ENCODE peak calls at places on chromosome 1, in six cellular contexts. R is naive thymus-derived CD4-positive, alpha-beta T cell; G is dorsolateral prefrontal cortex; K is OCI-LY7; H is hepatocyte; T is substantia nigra. E is an unnamed sample.

GRCh38 chr1:17575786-17576584 is 36.5 kb downstream of the ARHGEF10L start:
- DNase-seq in R (no peak), G (no peak), K (no peak), H (peak; percentile 53), T (no peak), E (no peak)

GRCh38 chr1:164640673-164641352 is 81.8 kb downstream of the PBX1 start:
- DNase-seq in R (no peak), G (no peak), K (no peak), H (no peak), T (no peak), E (no peak)

GRCh38 chr1:152888126-152888525 is 10.0 kb downstream of the SMCP start:
- DNase-seq in R (no peak), G (no peak), K (no peak), H (no peak), T (no peak), E (no peak)

GRCh38 chr1:44044071-44044801 is 13.0 kb upstream of the SLC6A9 start:
- DNase-seq in R (no peak), G (no peak), K (no peak), H (no peak), T (no peak), E (no peak)

GRCh38 chr1:33056426-33056825 is 19.7 kb upstream of the AK2 start:
- DNase-seq in R (no peak), G (no peak), K (no peak), H (no peak), T (no peak), E (no peak)

GRCh38 chr1:99069146-99069545 is 64.5 kb upstream of the PLPPR5 start:
- DNase-seq in R (no peak), G (no peak), K (no peak), H (no peak), T (no peak), E (no peak)

GRCh38 chr1:214850432-214851010 is 232.0 kb upstream of the KCNK2 start:
- DNase-seq in R (no peak), G (no peak), K (no peak), H (no peak), T (no peak), E (no peak)

GRCh38 chr1:25795227-25795626 is 4.8 kb upstream of the SELENON start:
- DNase-seq in R (no peak), G (no peak), K (no peak), H (peak; percentile 55), T (no peak), E (no peak)

GRCh38 chr1:21439345-21439720 is 604 bp upstream of the NBPF3 start:
- DNase-seq in R (no peak), G (no peak), K (no peak), H (no peak), T (no peak), E (no peak)

GRCh38 chr1:192453360-192454045 is 122.1 kb upstream of the RGS1 start:
- DNase-seq in R (no peak), G (no peak), K (no peak), H (no peak), T (no peak), E (no peak)

GRCh38 chr1:25568090-25568833 is 24.9 kb downstream of the LDLRAP1 start:
- DNase-seq in R (no peak), G (peak; percentile 51), K (no peak), H (peak; percentile 64), T (no peak), E (peak; percentile 58)

GRCh38 chr1:33047290-33047689 is 10.6 kb upstream of the AK2 start:
- DNase-seq in R (no peak), G (no peak), K (no peak), H (no peak), T (no peak), E (no peak)

GRCh38 chr1:172476218-172476811 is 32.4 kb upstream of the PIGC start:
- DNase-seq in R (no peak), G (no peak), K (no peak), H (peak; percentile 71), T (no peak), E (no peak)

DNA sequence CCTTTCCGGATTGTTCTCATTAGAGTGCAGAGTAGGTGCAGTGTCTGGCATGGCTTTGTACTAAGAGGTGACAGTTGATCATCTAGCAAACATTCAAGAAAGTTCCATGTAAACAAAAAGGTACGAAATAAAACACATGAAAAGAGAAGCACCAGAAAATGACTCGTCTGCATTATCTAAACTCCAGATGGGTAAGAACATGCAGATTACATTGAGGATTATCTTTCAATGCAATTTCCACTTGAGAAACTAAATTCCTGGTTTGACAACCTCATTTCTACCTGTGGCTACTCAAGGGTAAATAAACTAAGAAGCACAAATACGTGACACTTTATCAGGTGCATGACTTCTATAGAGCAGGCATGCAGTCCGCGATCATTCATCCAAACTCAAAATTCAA is 17.6 kb downstream of the SLC30A10 start:
- DNase-seq in R (no peak), G (no peak), K (no peak), H (no peak), T (no peak), E (no peak)
- H3K27ac ChIP-seq in R (no peak overlapping the region), G (no peak overlapping the region), K (no peak overlapping the region), H (no peak overlapping the region), T (no peak overlapping the region), E (no peak overlapping the region)

GRCh38 chr1:170162385-170163226 is 16.8 kb downstream of the NTMT2 start:
- DNase-seq in R (no peak), G (no peak), K (no peak), H (peak; percentile 63), T (no peak), E (no peak)
- H3K27ac ChIP-seq in R (no peak overlapping the region), G (no peak overlapping the region), K (no peak overlapping the region), H (no peak overlapping the region), T (no peak overlapping the region), E (no peak overlapping the region)

GRCh38 chr1:30109853-30110252 is 613.5 kb downstream of the MATN1 start:
- DNase-seq in R (no peak), G (peak; percentile 80), K (no peak), H (no peak), T (no peak), E (no peak)

GRCh38 chr1:30110826-30111225 is 612.6 kb downstream of the MATN1 start:
- DNase-seq in R (no peak), G (no peak), K (no peak), H (no peak), T (no peak), E (no peak)

GRCh38 chr1:30106125-30106524 is 617.3 kb downstream of the MATN1 start:
- DNase-seq in R (no peak), G (no peak), K (peak; percentile 16), H (peak; percentile 72), T (no peak), E (no peak)

GRCh38 chr1:30111431-30111830 is 612.0 kb downstream of the MATN1 start:
- DNase-seq in R (no peak), G (peak; percentile 74), K (peak; percentile 21), H (peak; percentile 76), T (no peak), E (no peak)
- H3K27ac ChIP-seq in R (no peak overlapping the region), G (no peak overlapping the region), K (no peak overlapping the region), H (no peak overlapping the region), T (no peak overlapping the region), E (no peak overlapping the region)

DNA sequence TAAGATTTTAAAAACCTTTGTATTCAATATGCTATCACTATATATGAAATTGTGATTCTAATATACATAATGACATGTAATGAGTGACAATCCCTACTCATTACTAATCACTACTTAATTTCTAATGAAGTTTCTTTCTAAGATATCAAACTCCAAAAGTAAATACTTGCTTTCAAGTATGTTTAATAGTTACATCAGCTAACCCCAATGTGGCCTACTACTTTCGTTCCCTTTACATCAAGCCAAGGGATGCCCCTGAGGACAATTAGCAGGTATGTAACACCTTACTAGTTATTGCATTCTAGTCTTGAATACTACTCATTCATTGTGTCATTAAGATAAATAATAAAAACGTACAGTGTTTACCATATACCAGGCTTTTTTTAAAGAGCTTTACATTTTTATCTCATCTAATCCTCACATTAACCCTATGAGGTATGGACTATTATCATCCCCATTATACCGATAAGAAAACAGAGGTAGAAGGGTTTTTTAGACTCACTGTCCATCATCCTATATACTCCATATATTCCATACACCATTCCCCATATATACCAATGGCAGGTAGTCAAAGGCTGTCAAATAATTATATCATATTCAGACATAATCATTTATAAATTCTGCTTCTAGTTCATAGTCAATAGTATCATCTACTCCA is 4.2 kb downstream of the PPP1R15B start:
- DNase-seq in R (no peak), G (no peak), K (no peak), H (no peak), T (no peak), E (no peak)
- H3K27ac ChIP-seq in R (peak overlapping the region; percentile 100), G (peak overlapping the region; percentile 99), K (no peak overlapping the region), H (no peak overlapping the region), T (no peak overlapping the region), E (no peak overlapping the region)

GRCh38 chr1:154556422-154556821 is 2.0 kb downstream of the UBE2Q1 start:
- DNase-seq in R (no peak), G (no peak), K (no peak), H (no peak), T (no peak), E (no peak)
- H3K27ac ChIP-seq in R (peak overlapping the region; percentile 86), G (peak overlapping the region; percentile 37), K (no peak overlapping the region), H (no peak overlapping the region), T (no peak overlapping the region), E (peak overlapping the region; percentile 97)

E was measured in upper lobe of left lung.